ENCODE peak calls at places on chromosome 14, in ten cellular contexts. N is suprapubic skin, S is testis, J is upper lobe of left lung, M is stomach, Q is lower leg skin, G is right lobe of liver, H is GM12878, D is ovary, K is transverse colon. T is an unnamed sample.

GRCh38 chr14:86012391-86012790 is 482.4 kb downstream of the FLRT2 start:
- DNase-seq in J (no peak), S (no peak), H (no peak), N (no peak), Q (no peak), G (no peak), M (no peak), K (no peak), D (no peak), T (no peak)

GRCh38 chr14:51400142-51400541 is 160.1 kb downstream of the TMX1 start:
- DNase-seq in Q (no peak), M (no peak), G (no peak), S (no peak), D (no peak), N (no peak), H (no peak), J (no peak), K (no peak), T (no peak)

GRCh38 chr14:105939810-105940508 is 413.6 kb downstream of the TMEM121 start:
- DNase-seq in J (no peak), K (no peak), S (no peak), Q (no peak), H (no peak), N (peak), G (no peak), M (peak), D (no peak), T (peak)

GRCh38 chr14:84403585-84403984 is 1126.4 kb upstream of the FLRT2 start:
- DNase-seq in D (no peak), S (no peak), Q (no peak), H (no peak), J (no peak), G (no peak), K (no peak), M (peak), N (no peak), T (no peak)

GRCh38 chr14:101250336-101250947 is 310.9 kb upstream of the DIO3 start:
- DNase-seq in D (peak), H (no peak), S (peak), N (no peak), G (no peak), Q (no peak), K (no peak), J (peak), M (peak), T (no peak)

GRCh38 chr14:57657487-57657886 is 163.8 kb upstream of the CCDC198 start:
- DNase-seq in J (no peak), G (no peak), M (no peak), D (no peak), K (no peak), H (no peak), N (no peak), Q (no peak), S (no peak), T (no peak)

GRCh38 chr14:22896351-22896750 is 13.3 kb downstream of the REM2 start:
- DNase-seq in H (no peak), G (no peak), D (no peak), K (no peak), J (no peak), Q (no peak), S (no peak), N (no peak), M (no peak), T (no peak)

GRCh38 chr14:90815817-90816662 is at the start of gene TTC7B:
- DNase-seq in S (no peak), H (no peak), G (no peak), J (peak), M (peak), N (no peak), K (peak), Q (no peak), D (peak), T (peak)

GRCh38 chr14:100038065-100038464 is 27.2 kb upstream of the EVL start:
- DNase-seq in K (no peak), M (no peak), Q (no peak), D (no peak), N (no peak), H (no peak), S (no peak), J (no peak), G (no peak), T (no peak)

GRCh38 chr14:74572829-74573360 is 39.1 kb downstream of the LTBP2 start:
- DNase-seq in G (no peak), K (no peak), H (no peak), Q (no peak), M (no peak), J (no peak), S (no peak), D (no peak), N (no peak), T (no peak)

GRCh38 chr14:24289649-24290283 is 9.8 kb downstream of the DHRS1 start:
- DNase-seq in N (no peak), H (no peak), D (no peak), G (no peak), Q (no peak), M (no peak), S (no peak), K (no peak), J (no peak), T (no peak)

GRCh38 chr14:63852271-63852816 is 460 bp upstream of the SYNE2 start:
- DNase-seq in N (no peak), S (no peak), D (no peak), M (no peak), K (no peak), G (no peak), Q (no peak), J (no peak), H (no peak), T (no peak)

GRCh38 chr14:69672372-69672771 is 61.0 kb downstream of the SUSD6 start:
- DNase-seq in M (no peak), G (no peak), J (no peak), K (no peak), N (no peak), D (no peak), Q (no peak), S (no peak), H (no peak), T (no peak)

GRCh38 chr14:73784065-73784987 is 67.3 kb upstream of the PTGR2 start:
- DNase-seq in Q (no peak), J (no peak), S (no peak), D (peak), H (no peak), M (peak), N (peak), K (no peak), G (peak), T (peak)

GRCh38 chr14:36519431-36520321 is at the start of gene NKX2-1:
- DNase-seq in S (no peak), K (no peak), M (no peak), Q (no peak), N (no peak), J (peak), G (no peak), D (no peak), H (no peak), T (peak)

GRCh38 chr14:59046746-59047145 is 141.7 kb upstream of the DAAM1 start:
- DNase-seq in Q (no peak), S (no peak), D (no peak), J (no peak), K (no peak), H (no peak), M (no peak), N (no peak), G (no peak), T (no peak)

GRCh38 chr14:20568393-20568792 is 7.5 kb upstream of the RNASE9 start:
- DNase-seq in Q (no peak), K (no peak), H (no peak), J (no peak), M (no peak), N (no peak), G (no peak), D (no peak), S (no peak), T (no peak)

GRCh38 chr14:33040548-33041140 is 102.0 kb downstream of the NPAS3 start:
- DNase-seq in S (no peak), J (no peak), N (no peak), M (no peak), Q (no peak), K (no peak), H (peak), D (no peak), G (no peak), T (no peak)

GRCh38 chr14:39733741-39734140 is 301.5 kb upstream of the FBXO33 start:
- DNase-seq in G (no peak), Q (no peak), J (no peak), M (no peak), D (no peak), K (no peak), N (no peak), S (no peak), H (no peak), T (no peak)

GRCh38 chr14:58073516-58073915 is 78.5 kb downstream of the ARMH4 start:
- DNase-seq in G (no peak), N (no peak), J (no peak), Q (no peak), M (no peak), H (no peak), D (no peak), K (no peak), S (no peak), T (no peak)

GRCh38 chr14:32306549-32306948 is 22.5 kb upstream of the AKAP6 start:
- DNase-seq in G (no peak), D (no peak), S (no peak), Q (no peak), N (no peak), J (no peak), M (no peak), H (no peak), K (no peak), T (no peak)

GRCh38 chr14:105075364-105076295 is 10.4 kb upstream of the GPR132 start:
- DNase-seq in K (peak), S (no peak), M (no peak), D (no peak), J (peak), G (no peak), Q (peak), H (no peak), N (peak), T (peak)

GRCh38 chr14:75459099-75459741 is 31.4 kb downstream of the JDP2 start:
- DNase-seq in K (peak), M (peak), N (peak), J (no peak), S (peak), G (peak), Q (no peak), D (no peak), H (no peak), T (peak)

GRCh38 chr14:31785574-31785973 is 224.4 kb downstream of the NUBPL start:
- DNase-seq in M (no peak), D (no peak), N (no peak), K (no peak), H (no peak), S (no peak), G (no peak), Q (no peak), J (no peak), T (no peak)

GRCh38 chr14:100880271-100881101 is 23.0 kb downstream of the RTL1 start:
- DNase-seq in G (peak), H (no peak), D (no peak), S (no peak), N (no peak), K (no peak), J (no peak), Q (no peak), M (no peak), T (no peak)

GRCh38 chr14:52272375-52272774 is 4.9 kb downstream of the PTGDR start:
- DNase-seq in K (peak), G (no peak), S (no peak), J (no peak), H (no peak), Q (no peak), M (no peak), N (no peak), D (no peak), T (peak)

GRCh38 chr14:102944448-102945330 is 22.2 kb downstream of the AMN start:
- DNase-seq in Q (no peak), S (no peak), N (no peak), K (no peak), J (peak), M (no peak), D (no peak), G (peak), H (no peak), T (no peak)
- TF ChIP-seq CTCF in Q (no peak), S (no peak), N (no peak), K (no peak), J (no peak), M (no peak), D (no peak), G (no peak), H (no peak), T (no peak)

GRCh38 chr14:92122351-92122677 is 545 bp downstream of the CPSF2 start:
- DNase-seq in K (peak), D (no peak), H (no peak), G (no peak), M (no peak), Q (no peak), J (no peak), N (no peak), S (no peak), T (peak)

GRCh38 chr14:92121670-92122350 is at the start of the genes CPSF2 and NDUFB1:
- DNase-seq in D (peak), Q (peak), H (peak), G (peak), J (peak), M (peak), K (peak), S (peak), N (peak), T (peak)

GRCh38 chr14:92122761-92123160 is 992 bp downstream of the CPSF2 start:
- DNase-seq in Q (no peak), J (no peak), N (no peak), S (no peak), D (no peak), H (no peak), K (no peak), G (no peak), M (no peak), T (no peak)

GRCh38 chr14:92121207-92121669 is 268 bp downstream of the NDUFB1 start:
- DNase-seq in J (no peak), N (no peak), H (no peak), M (peak), Q (peak), K (peak), D (peak), S (peak), G (peak), T (peak)
- TF ChIP-seq POLR2A in J (no peak), N (no peak), H (peak), M (no peak), Q (no peak), K (peak), D (peak), S (no peak), G (no peak), T (no peak)

GRCh38 chr14:50311337-50311973 is 574 bp downstream of the L2HGDH start:
- DNase-seq in D (no peak), S (no peak), G (no peak), M (no peak), K (no peak), H (no peak), J (no peak), Q (no peak), N (no peak), T (no peak)
- TF ChIP-seq CTCF in D (peak), S (peak), G (peak), M (no peak), K (peak), H (peak), J (no peak), Q (no peak), N (peak), T (peak)

GRCh38 chr14:72560856-72561493 is 332.9 kb downstream of the DPF3 start:
- DNase-seq in D (no peak), M (no peak), K (no peak), Q (no peak), S (no peak), G (no peak), N (no peak), J (no peak), H (no peak), T (no peak)

GRCh38 chr14:72562300-72562699 is 331.6 kb downstream of the DPF3 start:
- DNase-seq in H (no peak), J (peak), D (no peak), K (no peak), N (no peak), M (no peak), S (no peak), G (no peak), Q (no peak), T (no peak)

GRCh38 chr14:72565200-72565599 is 328.7 kb downstream of the DPF3 start:
- DNase-seq in H (no peak), J (no peak), S (peak), G (no peak), N (no peak), D (no peak), M (no peak), Q (no peak), K (no peak), T (no peak)

GRCh38 chr14:72565917-72566316 is 328.0 kb downstream of the DPF3 start:
- DNase-seq in Q (no peak), M (no peak), G (no peak), N (no peak), H (no peak), J (no peak), D (no peak), K (no peak), S (no peak), T (no peak)

DNA sequence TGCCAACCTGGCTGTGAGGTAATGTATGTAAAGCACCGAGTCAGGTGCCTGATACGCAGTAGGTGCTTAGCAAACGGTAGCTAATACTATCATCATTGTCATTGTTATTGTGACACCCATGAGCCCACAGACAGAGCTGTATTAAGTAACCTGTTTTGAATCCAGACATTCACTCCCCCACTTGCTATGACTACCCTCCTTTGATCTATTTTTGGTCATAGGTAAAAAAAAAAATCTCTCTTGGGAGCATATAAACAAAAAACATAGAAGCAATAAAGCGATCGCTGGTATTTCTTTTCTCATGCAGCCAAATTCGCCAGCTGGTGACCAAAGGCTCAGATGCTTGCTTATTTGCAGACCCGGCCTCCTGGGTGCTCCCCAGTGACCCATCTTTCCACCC is 330.2 kb downstream of the DPF3 start:
- DNase-seq in S (no peak), H (no peak), G (no peak), M (no peak), N (no peak), D (no peak), Q (no peak), J (no peak), K (no peak), T (no peak)
- TF ChIP-seq POLR2A in S (no peak), H (no peak), G (no peak), M (no peak), N (no peak), D (no peak), Q (no peak), J (no peak), K (no peak), T (no peak)

GRCh38 chr14:25431211-25432076 is 381.5 kb upstream of the STXBP6 start:
- DNase-seq in J (no peak), S (peak), H (no peak), N (no peak), Q (no peak), G (peak), D (no peak), K (peak), M (peak), T (peak)
- TF ChIP-seq CTCF in J (no peak), S (peak), H (no peak), N (no peak), Q (no peak), G (peak), D (no peak), K (peak), M (no peak), T (peak)

GRCh38 chr14:76918176-76918750 is 92.1 kb downstream of the LRRC74A start:
- DNase-seq in N (peak), G (peak), M (peak), H (no peak), J (no peak), K (peak), D (peak), S (no peak), Q (peak), T (peak)

GRCh38 chr14:76920572-76921175 is 94.5 kb downstream of the LRRC74A start:
- DNase-seq in H (no peak), K (no peak), D (peak), S (no peak), M (no peak), Q (no peak), G (no peak), N (no peak), J (no peak), T (peak)

GRCh38 chr14:76918751-76919421 is 92.7 kb downstream of the LRRC74A start:
- DNase-seq in H (no peak), D (peak), J (peak), N (peak), Q (peak), K (peak), M (peak), S (peak), G (peak), T (peak)

GRCh38 chr14:76919431-76919810 is 93.2 kb downstream of the LRRC74A start:
- DNase-seq in J (no peak), S (no peak), G (no peak), H (no peak), N (no peak), D (no peak), Q (no peak), M (peak), K (no peak), T (no peak)

GRCh38 chr14:76919811-76920571 is 93.8 kb downstream of the LRRC74A start:
- DNase-seq in Q (no peak), N (no peak), J (peak), G (no peak), K (peak), D (peak), S (peak), M (peak), H (no peak), T (peak)
- TF ChIP-seq POLR2A in Q (no peak), N (no peak), J (no peak), G (peak), K (no peak), D (no peak), S (no peak), M (no peak), H (no peak), T (no peak)

GRCh38 chr14:102979406-102979805 is 56.9 kb downstream of the AMN start:
- DNase-seq in K (no peak), M (no peak), H (no peak), G (no peak), Q (no peak), J (no peak), D (no peak), N (no peak), S (no peak), T (no peak)

GRCh38 chr14:102973706-102974280 is 51.3 kb downstream of the AMN start:
- DNase-seq in G (no peak), K (no peak), S (no peak), H (no peak), N (no peak), J (peak), Q (no peak), M (no peak), D (no peak), T (no peak)

GRCh38 chr14:102971836-102972606 is 49.6 kb downstream of the AMN start:
- DNase-seq in Q (no peak), J (peak), G (no peak), S (no peak), N (peak), H (no peak), D (no peak), M (no peak), K (no peak), T (no peak)

GRCh38 chr14:102977475-102977874 is 55.0 kb downstream of the AMN start:
- DNase-seq in K (no peak), G (no peak), M (no peak), S (no peak), J (no peak), Q (no peak), H (no peak), N (no peak), D (no peak), T (no peak)

GRCh38 chr14:102975662-102976061 is 53.2 kb downstream of the AMN start:
- DNase-seq in D (no peak), Q (no peak), G (no peak), J (peak), N (no peak), H (no peak), M (no peak), K (no peak), S (no peak), T (no peak)
- TF ChIP-seq CTCF in D (no peak), Q (no peak), G (no peak), J (no peak), N (no peak), H (no peak), M (no peak), K (no peak), S (no peak), T (no peak)

GRCh38 chr14:34693228-34693939 is 21.0 kb downstream of the CFL2 start:
- DNase-seq in J (no peak), K (peak), H (no peak), N (no peak), S (peak), M (peak), D (no peak), G (peak), Q (no peak), T (peak)
- TF ChIP-seq POLR2A in J (no peak), K (no peak), H (no peak), N (no peak), S (no peak), M (no peak), D (no peak), G (no peak), Q (no peak), T (no peak)

GRCh38 chr14:80927385-80927989 is 14.1 kb downstream of the CEP128 start:
- DNase-seq in N (no peak), H (no peak), J (no peak), G (no peak), K (no peak), Q (no peak), M (no peak), D (no peak), S (no peak), T (peak)
- TF ChIP-seq CTCF in N (no peak), H (peak), J (no peak), G (no peak), K (no peak), Q (no peak), M (no peak), D (no peak), S (no peak), T (no peak)